ENCODE peak calls at places on chromosomes 3 and 15, in six cellular contexts. One of them, this sample, is unnamed. For H3K27me3, the result is how much of the 10 kb centered on the place peaks cover.

GRCh38 chr3:4983739-4984510 is 4.7 kb downstream of the BHLHE40 start:
- DNase-seq in fibroblast of lung: peak
- DNase-seq in endodermal cell: peak
- DNase-seq in effector memory CD4-positive, alpha-beta T cell: peak
- DNase-seq in uterus: peak
- DNase-seq in brain microvascular endothelial cell: peak
- DNase-seq in this sample: peak

GRCh38 chr3:143720381-143720780 is 127.9 kb downstream of the SLC9A9 start:
- DNase-seq in fibroblast of lung: no peak
- DNase-seq in endodermal cell: no peak
- DNase-seq in effector memory CD4-positive, alpha-beta T cell: no peak
- DNase-seq in uterus: no peak
- DNase-seq in brain microvascular endothelial cell: no peak
- DNase-seq in this sample: no peak

GRCh38 chr3:38655708-38656300 is 6.3 kb upstream of the SCN5A start:
- DNase-seq in fibroblast of lung: peak
- DNase-seq in endodermal cell: peak
- DNase-seq in effector memory CD4-positive, alpha-beta T cell: no peak
- DNase-seq in uterus: no peak
- DNase-seq in brain microvascular endothelial cell: peak
- DNase-seq in this sample: peak

GRCh38 chr15:84750583-84751092 is 2.2 kb downstream of the ZNF592 start:
- DNase-seq in fibroblast of lung: no peak
- DNase-seq in endodermal cell: peak
- DNase-seq in effector memory CD4-positive, alpha-beta T cell: no peak
- DNase-seq in uterus: no peak
- DNase-seq in brain microvascular endothelial cell: no peak
- DNase-seq in this sample: no peak

GRCh38 chr15:22890296-22890695 is 51.8 kb downstream of the NIPA2 start:
- DNase-seq in fibroblast of lung: no peak
- DNase-seq in endodermal cell: no peak
- DNase-seq in effector memory CD4-positive, alpha-beta T cell: no peak
- DNase-seq in uterus: no peak
- DNase-seq in brain microvascular endothelial cell: no peak
- DNase-seq in this sample: no peak

GRCh38 chr3:80232760-80233159 is 465.0 kb upstream of the ROBO1 start:
- DNase-seq in fibroblast of lung: peak
- DNase-seq in endodermal cell: peak
- DNase-seq in effector memory CD4-positive, alpha-beta T cell: no peak
- DNase-seq in uterus: no peak
- DNase-seq in brain microvascular endothelial cell: peak
- DNase-seq in this sample: peak

GRCh38 chr3:141056716-141057115 is 5.6 kb downstream of the SPSB4 start:
- DNase-seq in fibroblast of lung: no peak
- DNase-seq in endodermal cell: no peak
- DNase-seq in effector memory CD4-positive, alpha-beta T cell: no peak
- DNase-seq in uterus: no peak
- DNase-seq in brain microvascular endothelial cell: no peak
- DNase-seq in this sample: no peak

GRCh38 chr15:89743594-89743993 is 7.5 kb downstream of the MESP1 start:
- DNase-seq in fibroblast of lung: no peak
- DNase-seq in endodermal cell: no peak
- DNase-seq in effector memory CD4-positive, alpha-beta T cell: no peak
- DNase-seq in uterus: no peak
- DNase-seq in brain microvascular endothelial cell: no peak
- DNase-seq in this sample: peak

GRCh38 chr3:182240474-182240873 is 528.7 kb downstream of the SOX2 start:
- DNase-seq in fibroblast of lung: no peak
- DNase-seq in endodermal cell: no peak
- DNase-seq in effector memory CD4-positive, alpha-beta T cell: no peak
- DNase-seq in uterus: no peak
- DNase-seq in brain microvascular endothelial cell: no peak
- DNase-seq in this sample: no peak

GRCh38 chr3:95911767-95912166 is 902.6 kb upstream of the EPHA6 start:
- DNase-seq in fibroblast of lung: no peak
- DNase-seq in endodermal cell: no peak
- DNase-seq in effector memory CD4-positive, alpha-beta T cell: no peak
- DNase-seq in uterus: no peak
- DNase-seq in brain microvascular endothelial cell: no peak
- DNase-seq in this sample: no peak

GRCh38 chr15:74178326-74179100 is 5.0 kb downstream of the ISLR start:
- DNase-seq in fibroblast of lung: no peak
- DNase-seq in endodermal cell: no peak
- DNase-seq in effector memory CD4-positive, alpha-beta T cell: no peak
- DNase-seq in uterus: peak
- DNase-seq in brain microvascular endothelial cell: no peak
- DNase-seq in this sample: no peak

DNA sequence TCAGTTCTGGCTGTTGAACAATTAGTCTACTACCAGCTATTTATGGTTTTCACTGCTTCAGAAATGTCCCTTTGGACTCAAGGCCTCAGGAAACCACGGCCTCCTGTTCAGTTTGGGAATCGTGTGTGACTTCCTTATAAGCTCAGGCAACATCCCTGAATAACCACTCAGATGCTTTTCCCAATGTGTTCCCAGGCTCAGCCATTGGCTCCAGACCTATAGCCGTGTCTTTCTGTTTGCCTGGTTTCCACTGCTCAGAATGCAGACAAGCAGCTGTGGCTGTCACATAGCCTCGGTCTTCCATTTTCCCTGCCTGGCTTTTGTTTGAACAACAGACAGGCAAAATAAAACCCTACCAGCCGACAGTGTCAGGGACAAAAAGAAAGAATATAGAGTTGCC is 63.2 kb upstream of the ATP2B2 start:
- DNase-seq in fibroblast of lung: no peak
- DNase-seq in endodermal cell: no peak
- DNase-seq in effector memory CD4-positive, alpha-beta T cell: no peak
- DNase-seq in uterus: no peak
- DNase-seq in brain microvascular endothelial cell: no peak
- DNase-seq in this sample: no peak
- H3K27me3 ChIP-seq in fibroblast of lung: under half
- H3K27me3 ChIP-seq in endodermal cell: under half
- H3K27me3 ChIP-seq in effector memory CD4-positive, alpha-beta T cell: under half
- H3K27me3 ChIP-seq in uterus: under half
- H3K27me3 ChIP-seq in brain microvascular endothelial cell: under half
- H3K27me3 ChIP-seq in this sample: half or more

GRCh38 chr15:66042624-66043023 is 173.3 kb downstream of the RAB11A start:
- DNase-seq in fibroblast of lung: no peak
- DNase-seq in endodermal cell: peak
- DNase-seq in effector memory CD4-positive, alpha-beta T cell: no peak
- DNase-seq in uterus: no peak
- DNase-seq in brain microvascular endothelial cell: no peak
- DNase-seq in this sample: no peak

GRCh38 chr15:66040211-66040892 is 171.1 kb downstream of the RAB11A start:
- DNase-seq in fibroblast of lung: no peak
- DNase-seq in endodermal cell: no peak
- DNase-seq in effector memory CD4-positive, alpha-beta T cell: no peak
- DNase-seq in uterus: no peak
- DNase-seq in brain microvascular endothelial cell: no peak
- DNase-seq in this sample: no peak

GRCh38 chr15:66043264-66043663 is 174.0 kb downstream of the RAB11A start:
- DNase-seq in fibroblast of lung: no peak
- DNase-seq in endodermal cell: no peak
- DNase-seq in effector memory CD4-positive, alpha-beta T cell: no peak
- DNase-seq in uterus: no peak
- DNase-seq in brain microvascular endothelial cell: no peak
- DNase-seq in this sample: no peak

GRCh38 chr15:66039117-66039860 is 170.0 kb downstream of the RAB11A start:
- DNase-seq in fibroblast of lung: no peak
- DNase-seq in endodermal cell: peak
- DNase-seq in effector memory CD4-positive, alpha-beta T cell: no peak
- DNase-seq in uterus: no peak
- DNase-seq in brain microvascular endothelial cell: no peak
- DNase-seq in this sample: no peak

GRCh38 chr15:66041276-66041675 is 172.0 kb downstream of the RAB11A start:
- DNase-seq in fibroblast of lung: no peak
- DNase-seq in endodermal cell: no peak
- DNase-seq in effector memory CD4-positive, alpha-beta T cell: no peak
- DNase-seq in uterus: no peak
- DNase-seq in brain microvascular endothelial cell: no peak
- DNase-seq in this sample: no peak
- H3K27me3 ChIP-seq in fibroblast of lung: under half
- H3K27me3 ChIP-seq in endodermal cell: under half
- H3K27me3 ChIP-seq in effector memory CD4-positive, alpha-beta T cell: under half
- H3K27me3 ChIP-seq in uterus: under half
- H3K27me3 ChIP-seq in brain microvascular endothelial cell: under half
- H3K27me3 ChIP-seq in this sample: under half

GRCh38 chr15:80268101-80268500 is 16.1 kb upstream of the CTXND1 start:
- DNase-seq in fibroblast of lung: no peak
- DNase-seq in endodermal cell: no peak
- DNase-seq in effector memory CD4-positive, alpha-beta T cell: no peak
- DNase-seq in uterus: no peak
- DNase-seq in brain microvascular endothelial cell: no peak
- DNase-seq in this sample: no peak
- H3K27me3 ChIP-seq in fibroblast of lung: under half
- H3K27me3 ChIP-seq in endodermal cell: half or more
- H3K27me3 ChIP-seq in effector memory CD4-positive, alpha-beta T cell: under half
- H3K27me3 ChIP-seq in uterus: under half
- H3K27me3 ChIP-seq in brain microvascular endothelial cell: under half
- H3K27me3 ChIP-seq in this sample: half or more

GRCh38 chr3:158079599-158079998 is 26.6 kb downstream of the SHOX2 start:
- DNase-seq in fibroblast of lung: no peak
- DNase-seq in endodermal cell: no peak
- DNase-seq in effector memory CD4-positive, alpha-beta T cell: no peak
- DNase-seq in uterus: no peak
- DNase-seq in brain microvascular endothelial cell: no peak
- DNase-seq in this sample: no peak
- H3K27me3 ChIP-seq in fibroblast of lung: under half
- H3K27me3 ChIP-seq in endodermal cell: under half
- H3K27me3 ChIP-seq in effector memory CD4-positive, alpha-beta T cell: under half
- H3K27me3 ChIP-seq in uterus: under half
- H3K27me3 ChIP-seq in brain microvascular endothelial cell: under half
- H3K27me3 ChIP-seq in this sample: under half

GRCh38 chr3:71881732-71882131 is 96.8 kb upstream of the PROK2 start:
- DNase-seq in fibroblast of lung: no peak
- DNase-seq in endodermal cell: peak
- DNase-seq in effector memory CD4-positive, alpha-beta T cell: no peak
- DNase-seq in uterus: no peak
- DNase-seq in brain microvascular endothelial cell: no peak
- DNase-seq in this sample: no peak
- H3K27me3 ChIP-seq in fibroblast of lung: under half
- H3K27me3 ChIP-seq in endodermal cell: under half
- H3K27me3 ChIP-seq in effector memory CD4-positive, alpha-beta T cell: under half
- H3K27me3 ChIP-seq in uterus: under half
- H3K27me3 ChIP-seq in brain microvascular endothelial cell: under half
- H3K27me3 ChIP-seq in this sample: half or more

DNA sequence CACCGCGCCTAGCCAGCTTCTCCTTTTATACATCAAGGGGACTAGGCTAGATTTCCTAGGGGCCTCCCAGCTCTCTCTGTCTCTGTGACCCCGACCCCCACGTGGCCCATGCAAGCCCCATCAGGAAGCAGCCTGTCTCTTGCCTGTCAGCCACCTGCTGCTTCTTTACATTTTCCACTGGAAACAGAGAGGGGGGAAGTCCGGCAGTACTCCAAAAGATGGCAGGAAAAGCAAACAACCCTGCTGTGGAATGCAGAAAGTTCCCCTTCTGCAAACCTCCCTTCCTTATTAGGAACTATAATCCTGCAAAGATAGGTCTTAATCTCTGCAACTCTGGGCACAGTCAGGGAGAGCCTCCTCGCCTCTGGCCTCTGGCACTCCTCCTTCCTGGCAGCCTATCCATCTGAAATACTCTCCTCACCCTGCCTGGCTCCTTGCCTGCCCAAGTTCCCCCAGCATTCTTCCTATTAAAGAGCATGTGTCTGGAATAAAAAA is 47.4 kb upstream of the HACD2 start:
- DNase-seq in fibroblast of lung: peak
- DNase-seq in endodermal cell: no peak
- DNase-seq in effector memory CD4-positive, alpha-beta T cell: no peak
- DNase-seq in uterus: peak
- DNase-seq in brain microvascular endothelial cell: no peak
- DNase-seq in this sample: no peak
- H3K27me3 ChIP-seq in fibroblast of lung: under half
- H3K27me3 ChIP-seq in endodermal cell: under half
- H3K27me3 ChIP-seq in effector memory CD4-positive, alpha-beta T cell: under half
- H3K27me3 ChIP-seq in uterus: under half
- H3K27me3 ChIP-seq in brain microvascular endothelial cell: under half
- H3K27me3 ChIP-seq in this sample: under half

GRCh38 chr3:134646086-134646485 is 4.7 kb downstream of the KY start:
- DNase-seq in fibroblast of lung: no peak
- DNase-seq in endodermal cell: peak
- DNase-seq in effector memory CD4-positive, alpha-beta T cell: no peak
- DNase-seq in uterus: no peak
- DNase-seq in brain microvascular endothelial cell: no peak
- DNase-seq in this sample: no peak
- H3K27me3 ChIP-seq in fibroblast of lung: under half
- H3K27me3 ChIP-seq in endodermal cell: half or more
- H3K27me3 ChIP-seq in effector memory CD4-positive, alpha-beta T cell: under half
- H3K27me3 ChIP-seq in uterus: under half
- H3K27me3 ChIP-seq in brain microvascular endothelial cell: under half
- H3K27me3 ChIP-seq in this sample: under half

This sample was measured in PC-3.